ENCODE peak calls at places on chromosomes 3 and 15, in ten cellular contexts. N, O, F, S, J, C, D, W, L and K are unnamed samples.

GRCh38 chr3:134406331-134407246 is 32.3 kb upstream of the AMOTL2 start:
- DNase-seq in F (peak), N (peak), C (peak), O (no peak), D (peak), J (no peak), L (peak), W (peak), S (peak), K (peak)

GRCh38 chr3:24069045-24069444 is 124.0 kb downstream of the NR1D2 start:
- DNase-seq in W (no peak), S (no peak), C (peak), J (no peak), D (no peak), N (no peak), O (no peak), L (no peak), F (no peak), K (peak)

GRCh38 chr3:193498195-193498594 is 56.5 kb downstream of the ATP13A4 start:
- DNase-seq in F (no peak), W (no peak), S (no peak), O (no peak), N (no peak), J (no peak), L (no peak), C (no peak), D (no peak), K (no peak)

GRCh38 chr15:56996746-56997470 is 78.5 kb downstream of the TCF12 start:
- DNase-seq in S (no peak), O (no peak), J (no peak), F (no peak), D (no peak), C (no peak), L (no peak), N (no peak), W (no peak), K (peak)

GRCh38 chr3:159260049-159260662 is 458.3 kb downstream of the MFSD1 start:
- DNase-seq in F (peak), D (peak), O (no peak), J (no peak), L (no peak), S (peak), W (peak), N (peak), C (peak), K (peak)

GRCh38 chr15:98651581-98652220 is 3.4 kb downstream of the IGF1R start:
- DNase-seq in D (no peak), O (no peak), L (no peak), S (no peak), F (no peak), W (no peak), J (no peak), C (no peak), N (no peak), K (no peak)

GRCh38 chr3:122021811-122022401 is at the start of gene ILDR1:
- DNase-seq in F (peak), L (no peak), W (no peak), C (no peak), D (no peak), N (peak), S (no peak), J (no peak), O (no peak), K (no peak)

GRCh38 chr3:146554168-146554760 is 9.9 kb upstream of the PLSCR1 start:
- DNase-seq in C (no peak), J (no peak), L (no peak), S (no peak), O (no peak), W (no peak), N (no peak), D (no peak), F (no peak), K (no peak)

GRCh38 chr15:25545017-25545416 is 106.2 kb upstream of the UBE3A start:
- DNase-seq in C (no peak), N (no peak), D (no peak), F (no peak), W (no peak), L (no peak), O (no peak), J (no peak), S (no peak), K (no peak)

GRCh38 chr3:112974894-112975293 is at the start of gene CD200R1:
- DNase-seq in C (no peak), D (no peak), F (no peak), N (no peak), W (no peak), O (no peak), L (no peak), S (no peak), J (no peak), K (no peak)

GRCh38 chr3:177284383-177284881 is 87.2 kb upstream of the TBL1XR1 start:
- DNase-seq in L (no peak), W (no peak), J (no peak), O (peak), F (peak), D (peak), C (peak), S (peak), N (no peak), K (peak)

GRCh38 chr3:17136251-17136721 is 251.5 kb downstream of the PLCL2 start:
- DNase-seq in L (no peak), O (no peak), D (peak), J (no peak), F (no peak), W (peak), C (no peak), S (no peak), N (peak), K (peak)

GRCh38 chr3:98770261-98771039 is 7.3 kb downstream of the ST3GAL6 start:
- DNase-seq in F (no peak), L (no peak), N (no peak), J (no peak), O (no peak), S (no peak), W (peak), D (peak), C (no peak), K (no peak)

GRCh38 chr3:12601072-12601471 is 44.2 kb downstream of the MKRN2 start:
- DNase-seq in D (no peak), S (peak), J (no peak), F (no peak), N (no peak), O (no peak), W (no peak), L (no peak), C (no peak), K (peak)

GRCh38 chr3:123153821-123154323 is 47.9 kb upstream of the SEC22A start:
- DNase-seq in S (no peak), O (no peak), C (no peak), J (no peak), F (no peak), D (no peak), L (no peak), W (no peak), N (no peak), K (no peak)

GRCh38 chr15:101625169-101625568 is 27.0 kb downstream of the TM2D3 start:
- DNase-seq in F (no peak), S (no peak), W (no peak), J (no peak), L (no peak), O (no peak), N (no peak), D (no peak), C (no peak), K (no peak)

GRCh38 chr15:80418892-80419537 is 14.8 kb downstream of the ARNT2 start:
- DNase-seq in L (no peak), O (no peak), J (no peak), W (peak), F (peak), N (peak), C (peak), D (no peak), S (peak), K (peak)

GRCh38 chr3:30682434-30683155 is 76.2 kb downstream of the TGFBR2 start:
- DNase-seq in D (no peak), F (no peak), N (no peak), L (no peak), C (no peak), S (no peak), O (no peak), J (no peak), W (no peak), K (no peak)

GRCh38 chr15:33215941-33216872 is 21.7 kb upstream of the FMN1 start:
- DNase-seq in D (no peak), N (no peak), F (no peak), O (no peak), J (no peak), W (no peak), S (no peak), L (no peak), C (no peak), K (peak)

GRCh38 chr3:71511446-71511845 is 72.1 kb downstream of the FOXP1 start:
- DNase-seq in S (no peak), C (no peak), W (no peak), F (no peak), L (no peak), O (no peak), N (no peak), D (no peak), J (no peak), K (no peak)

GRCh38 chr3:113532698-113533533 is 561 bp downstream of the SIDT1 start:
- DNase-seq in C (no peak), O (peak), S (no peak), N (peak), D (peak), J (peak), F (no peak), W (peak), L (no peak), K (no peak)

GRCh38 chr3:194056731-194057415 is 79.1 kb upstream of the HES1 start:
- DNase-seq in L (no peak), C (no peak), N (no peak), F (no peak), O (no peak), D (no peak), W (no peak), S (no peak), J (no peak), K (no peak)

GRCh38 chr3:144629413-144629812 is 657.8 kb downstream of the DIPK2A start:
- DNase-seq in J (no peak), L (no peak), N (no peak), C (no peak), S (no peak), F (no peak), W (no peak), O (no peak), D (no peak), K (no peak)

GRCh38 chr15:65334586-65335231 is 30.2 kb downstream of the RNU5B-1 start:
- DNase-seq in W (no peak), D (no peak), S (no peak), C (no peak), J (no peak), N (peak), F (no peak), L (no peak), O (no peak), K (no peak)

GRCh38 chr3:64150527-64151238 is 74.6 kb downstream of the PRICKLE2 start:
- DNase-seq in L (peak), F (peak), J (no peak), N (no peak), C (peak), O (no peak), W (no peak), S (peak), D (peak), K (peak)

GRCh38 chr15:35980719-35981118 is 434.8 kb upstream of the DPH6 start:
- DNase-seq in L (no peak), N (no peak), J (no peak), C (no peak), D (no peak), S (no peak), W (no peak), O (no peak), F (no peak), K (no peak)

GRCh38 chr3:138834359-138835176 is at the start of gene PIK3CB:
- DNase-seq in F (peak), O (peak), C (peak), W (peak), D (peak), S (peak), J (peak), N (peak), L (peak), K (peak)

GRCh38 chr3:32202496-32202895 is 36.0 kb upstream of the CMTM8 start:
- DNase-seq in D (no peak), O (no peak), N (no peak), L (no peak), J (no peak), F (no peak), W (no peak), S (no peak), C (no peak), K (peak)

GRCh38 chr3:195148553-195148952 is 122.4 kb downstream of the XXYLT1 start:
- DNase-seq in D (no peak), F (no peak), N (no peak), L (no peak), O (no peak), C (no peak), J (no peak), W (no peak), S (no peak), K (no peak)

GRCh38 chr3:110577856-110578255 is 493.8 kb upstream of the NECTIN3 start:
- DNase-seq in C (no peak), W (no peak), J (no peak), D (no peak), N (no peak), O (no peak), F (no peak), L (no peak), S (no peak), K (no peak)

GRCh38 chr15:47944911-47945310 is 175.9 kb upstream of the SLC24A5 start:
- DNase-seq in L (no peak), C (no peak), S (no peak), W (no peak), O (no peak), J (no peak), N (no peak), F (no peak), D (no peak), K (no peak)